ENCODE peak calls at places on chromosomes 3 and 15, in ten cellular contexts. N is breast epithelium, E is heart left ventricle, W is HCT116, D is upper lobe of left lung, Q is uterus, M is adrenal gland, H is transverse colon, U is right lobe of liver, A is A549. S is an unnamed sample.

GRCh38 chr3:117873236-117873635 is 1161.4 kb downstream of the IGSF11 start:
- DNase-seq in N (no peak), E (peak; percentile 4), W (no peak), D (no peak), Q (peak; percentile 15), M (peak; percentile 78), H (peak; percentile 10), U (no peak), A (no peak), S (no peak)

GRCh38 chr3:171138027-171138426 is 111.5 kb upstream of the SLC2A2 start:
- DNase-seq in N (no peak), E (no peak), W (no peak), D (no peak), Q (no peak), M (no peak), H (no peak), U (no peak), A (no peak), S (no peak)

GRCh38 chr3:54599741-54600140 is 328.1 kb downstream of the LRTM1 start:
- DNase-seq in N (peak; percentile 34), E (peak; percentile 41), W (no peak), D (no peak), Q (no peak), M (no peak), H (no peak), U (no peak), A (no peak), S (no peak)

GRCh38 chr3:27824312-27825200 is 102.4 kb upstream of the EOMES start:
- DNase-seq in N (no peak), E (no peak), W (no peak), D (no peak), Q (no peak), M (no peak), H (no peak), U (no peak), A (no peak), S (no peak)

GRCh38 chr15:101255615-101256350 is 3.9 kb upstream of the CHSY1 start:
- DNase-seq in N (no peak), E (peak; percentile 43), W (no peak), D (no peak), Q (no peak), M (peak; percentile 84), H (no peak), U (peak; percentile 22), A (no peak), S (peak; percentile 61)

GRCh38 chr3:177673105-177673804 is 476.0 kb upstream of the TBL1XR1 start:
- DNase-seq in N (no peak), E (no peak), W (no peak), D (no peak), Q (no peak), M (peak; percentile 65), H (no peak), U (no peak), A (no peak), S (no peak)

GRCh38 chr15:51205050-51205707 is 110.5 kb upstream of the TNFAIP8L3 start:
- DNase-seq in N (no peak), E (no peak), W (no peak), D (no peak), Q (no peak), M (no peak), H (no peak), U (peak; percentile 76), A (no peak), S (no peak)

GRCh38 chr3:113745273-113746068 is 578 bp downstream of the NAA50 start:
- DNase-seq in N (peak; percentile 78), E (peak; percentile 73), W (peak; percentile 80), D (peak; percentile 89), Q (peak; percentile 77), M (peak; percentile 87), H (peak; percentile 81), U (peak; percentile 81), A (peak; percentile 95), S (peak; percentile 90)

GRCh38 chr15:30953183-30953582 is 38.2 kb downstream of the MTMR10 start:
- DNase-seq in N (no peak), E (no peak), W (no peak), D (no peak), Q (no peak), M (no peak), H (no peak), U (no peak), A (no peak), S (no peak)

DNA sequence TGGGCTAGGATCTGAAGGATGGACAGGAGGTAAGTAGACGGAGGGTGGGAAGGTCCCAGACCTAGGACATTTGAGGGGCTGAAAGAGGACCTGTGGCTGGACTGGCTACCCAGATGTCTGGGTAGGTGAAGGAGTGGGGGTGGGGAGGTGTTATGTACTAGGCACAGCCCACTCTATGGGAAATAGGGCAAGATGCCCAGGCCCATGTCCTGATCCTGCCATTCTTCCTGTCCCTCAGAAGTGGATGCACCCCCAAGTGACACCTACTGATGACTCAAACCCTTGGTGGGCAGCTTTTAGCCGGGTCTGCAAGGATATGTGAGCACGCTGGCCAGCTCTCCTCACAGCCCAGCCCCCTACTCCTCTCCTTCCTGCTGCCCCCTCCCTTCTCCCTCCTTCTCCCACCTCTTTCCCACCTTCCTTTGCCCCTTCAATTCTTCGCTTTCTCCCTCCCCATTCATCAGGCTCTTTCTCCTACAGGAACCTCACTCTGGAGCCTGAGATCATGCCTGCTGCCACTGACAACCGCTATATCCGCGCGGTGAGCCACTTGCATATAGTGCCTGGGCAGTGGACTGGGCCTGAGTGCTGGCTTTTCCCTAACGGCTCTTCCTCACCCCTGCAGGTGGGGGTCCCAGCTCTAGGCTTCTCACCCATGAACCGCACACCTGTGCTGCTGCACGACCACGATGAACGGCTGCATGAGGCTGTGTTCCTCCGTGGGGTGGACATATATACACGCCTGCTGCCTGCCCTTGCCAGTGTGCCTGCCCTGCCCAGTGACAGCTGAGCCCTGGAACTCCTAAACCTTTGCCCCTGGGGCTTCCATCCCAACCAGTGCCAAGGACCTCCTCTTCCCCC is 5.2 kb downstream of the ACY1 start:
- DNase-seq in N (no peak), E (no peak), W (no peak), D (no peak), Q (no peak), M (no peak), H (no peak), U (peak; percentile 38), A (no peak), S (no peak)
- TF ChIP-seq POLR2A in N (no peak), E (no peak), W (no peak), D (no peak), Q (no peak), M (no peak), H (no peak), U (no peak), A (no peak), S (no peak)

GRCh38 chr3:11481561-11481960 is 162.2 kb downstream of the VGLL4 start:
- DNase-seq in N (no peak), E (peak; percentile 54), W (no peak), D (peak; percentile 46), Q (peak; percentile 50), M (no peak), H (no peak), U (no peak), A (no peak), S (no peak)

GRCh38 chr3:11478167-11478566 is 165.5 kb downstream of the VGLL4 start:
- DNase-seq in N (no peak), E (no peak), W (no peak), D (no peak), Q (no peak), M (no peak), H (no peak), U (no peak), A (no peak), S (no peak)

GRCh38 chr3:11479230-11479620 is 164.5 kb downstream of the VGLL4 start:
- DNase-seq in N (no peak), E (no peak), W (no peak), D (no peak), Q (no peak), M (no peak), H (no peak), U (no peak), A (no peak), S (no peak)

GRCh38 chr3:11480663-11481298 is 162.9 kb downstream of the VGLL4 start:
- DNase-seq in N (no peak), E (no peak), W (no peak), D (no peak), Q (peak; percentile 83), M (no peak), H (peak; percentile 15), U (no peak), A (no peak), S (no peak)

GRCh38 chr3:11482024-11482423 is 161.7 kb downstream of the VGLL4 start:
- DNase-seq in N (no peak), E (peak; percentile 81), W (no peak), D (no peak), Q (peak; percentile 70), M (no peak), H (peak; percentile 30), U (no peak), A (no peak), S (no peak)
- TF ChIP-seq CTCF in N (no peak), E (no peak), W (no peak), D (no peak), Q (no peak), M (no peak), H (no peak), U (no peak), A (no peak), S (no peak)

GRCh38 chr3:184321666-184322065 is 7.3 kb downstream of the EIF4G1 start:
- DNase-seq in N (no peak), E (no peak), W (no peak), D (no peak), Q (no peak), M (no peak), H (no peak), U (no peak), A (no peak), S (no peak)

GRCh38 chr3:184325269-184325668 is 10.9 kb downstream of the EIF4G1 start:
- DNase-seq in N (no peak), E (no peak), W (no peak), D (no peak), Q (no peak), M (no peak), H (no peak), U (no peak), A (no peak), S (no peak)

GRCh38 chr3:184325715-184326114 is 11.3 kb downstream of the EIF4G1 start:
- DNase-seq in N (no peak), E (no peak), W (no peak), D (no peak), Q (no peak), M (no peak), H (no peak), U (no peak), A (no peak), S (no peak)

GRCh38 chr3:184323696-184324095 is 9.3 kb downstream of the EIF4G1 start:
- DNase-seq in N (no peak), E (no peak), W (no peak), D (no peak), Q (no peak), M (peak; percentile 69), H (no peak), U (no peak), A (no peak), S (no peak)

GRCh38 chr3:184322731-184323487 is 8.5 kb downstream of the EIF4G1 start:
- DNase-seq in N (no peak), E (no peak), W (no peak), D (peak; percentile 52), Q (peak; percentile 61), M (peak; percentile 96), H (no peak), U (peak; percentile 87), A (no peak), S (no peak)
- TF ChIP-seq POLR2A in N (no peak), E (no peak), W (no peak), D (no peak), Q (no peak), M (peak; percentile 74), H (no peak), U (no peak), A (no peak), S (no peak)

GRCh38 chr3:56468184-56469106 is at the start of gene ERC2:
- DNase-seq in N (no peak), E (peak; percentile 11), W (no peak), D (peak; percentile 46), Q (no peak), M (peak; percentile 79), H (peak; percentile 12), U (no peak), A (peak; percentile 6), S (no peak)
- TF ChIP-seq CTCF in N (no peak), E (no peak), W (no peak), D (no peak), Q (no peak), M (no peak), H (no peak), U (no peak), A (peak; percentile 22), S (no peak)